ENCODE peak calls at places on chromosomes 2 and 18, in six cellular contexts. Q, T, B, O, W and M are unnamed samples.

GRCh38 chr18:8667846-8668245 is 37.5 kb upstream of the MTCL1 start:
- DNase-seq in O (no peak), Q (peak; percentile 54), T (no peak), B (no peak), W (no peak), M (no peak)

GRCh38 chr2:239884051-239884405 is 141.1 kb downstream of the NDUFA10 start:
- DNase-seq in Q (no peak), O (no peak), B (no peak), T (no peak), W (no peak), M (no peak)

GRCh38 chr2:50466694-50467093 is 565.2 kb downstream of the NRXN1 start:
- DNase-seq in Q (no peak), B (no peak), T (no peak), O (no peak), W (no peak), M (no peak)

GRCh38 chr18:60277855-60278480 is 94.6 kb downstream of the MC4R start:
- DNase-seq in T (no peak), Q (peak; percentile 80), W (no peak), O (peak; percentile 6), B (no peak), M (no peak)

GRCh38 chr18:2905802-2906521 is 59.2 kb downstream of the EMILIN2 start:
- DNase-seq in O (no peak), T (no peak), Q (peak; percentile 43), W (peak; percentile 82), B (peak; percentile 69), M (no peak)

GRCh38 chr2:143928613-143929012 is 591.3 kb downstream of the ZEB2 start:
- DNase-seq in B (no peak), T (no peak), O (no peak), W (no peak), Q (no peak), M (no peak)

GRCh38 chr2:110219496-110220192 is 7.3 kb upstream of the MTLN start:
- DNase-seq in T (no peak), O (peak; percentile 82), W (no peak), B (no peak), Q (peak; percentile 86), M (no peak)

GRCh38 chr2:11629215-11629614 is 40.8 kb downstream of the NTSR2 start:
- DNase-seq in Q (no peak), O (no peak), T (no peak), B (no peak), W (no peak), M (no peak)

GRCh38 chr2:41912337-41912736 is 135.5 kb upstream of the PKDCC start:
- DNase-seq in B (no peak), W (no peak), O (no peak), T (no peak), Q (peak; percentile 24), M (no peak)

DNA sequence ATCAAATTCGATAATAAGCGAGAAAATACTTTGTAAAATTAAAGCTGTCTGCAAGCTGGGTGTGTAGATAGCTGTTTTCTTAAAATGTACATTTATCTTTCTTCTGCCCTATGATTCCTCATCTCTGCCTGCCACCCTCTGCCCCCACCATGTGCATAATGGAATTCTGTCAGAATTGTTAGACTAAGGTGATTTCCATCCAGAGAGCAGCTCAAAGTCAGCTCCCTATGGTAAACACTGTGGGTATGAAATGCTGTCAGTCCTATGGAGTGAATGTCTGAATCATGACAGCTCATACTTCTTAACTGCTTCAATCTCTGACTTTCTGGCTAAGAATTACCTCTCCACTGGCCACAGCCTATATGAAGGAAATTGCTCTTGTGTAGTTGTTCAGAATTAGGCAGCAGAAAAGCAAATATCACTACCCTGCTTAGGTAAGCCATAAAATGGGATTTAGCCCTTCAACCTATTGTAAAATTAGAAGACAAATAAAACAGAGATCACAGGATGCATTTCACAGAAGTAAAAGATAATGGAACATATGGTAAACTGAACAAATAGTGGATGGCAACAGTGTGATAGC is 137.7 kb downstream of the CD8B2 start:
- DNase-seq in Q (no peak), W (no peak), O (no peak), B (no peak), T (no peak), M (no peak)
- H3K4me3 ChIP-seq in Q (no peak overlapping the region), W (no peak overlapping the region), O (no peak overlapping the region), B (no peak overlapping the region), T (no peak overlapping the region), M (no peak overlapping the region)

GRCh38 chr2:69034122-69034521 is 21.1 kb downstream of the ANTXR1 start:
- DNase-seq in Q (no peak), B (no peak), W (no peak), T (no peak), O (no peak), M (no peak)
- H3K4me3 ChIP-seq in Q (no peak overlapping the region), B (no peak overlapping the region), W (no peak overlapping the region), T (no peak overlapping the region), O (no peak overlapping the region), M (no peak overlapping the region)

GRCh38 chr2:175373001-175373727 is 191.7 kb upstream of the ATP5MC3 start:
- DNase-seq in B (no peak), O (no peak), Q (peak; percentile 67), W (no peak), T (no peak), M (no peak)
- H3K4me3 ChIP-seq in B (no peak overlapping the region), O (no peak overlapping the region), Q (no peak overlapping the region), W (no peak overlapping the region), T (no peak overlapping the region), M (no peak overlapping the region)

DNA sequence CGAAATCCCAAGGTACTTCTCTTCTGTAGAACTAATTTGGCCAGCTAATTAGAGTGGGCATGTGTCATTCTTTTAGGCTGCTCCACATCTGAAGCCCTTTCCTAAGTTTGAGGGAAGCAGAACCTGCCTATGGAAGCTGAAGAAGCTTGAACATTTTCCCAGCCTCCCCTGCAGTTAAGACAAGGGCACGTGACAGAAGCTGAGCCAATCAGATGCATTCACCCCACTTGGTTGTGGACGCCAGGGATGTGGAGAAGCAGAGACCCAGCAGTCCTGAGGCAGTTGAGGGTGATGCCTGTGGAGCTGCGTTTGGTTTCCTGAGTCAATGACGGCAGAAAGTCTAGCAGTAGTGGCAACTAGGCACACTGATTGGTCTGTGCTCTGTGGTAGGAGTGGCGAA is 26.1 kb upstream of the CERS6 start:
- DNase-seq in B (no peak), Q (no peak), T (no peak), W (peak; percentile 51), O (no peak), M (no peak)
- H3K4me3 ChIP-seq in B (no peak overlapping the region), Q (no peak overlapping the region), T (no peak overlapping the region), W (no peak overlapping the region), O (no peak overlapping the region), M (no peak overlapping the region)